ENCODE peak calls at places on chromosomes 16 and 17, in six cellular contexts. N, A, K, D, Y and T are unnamed samples.

GRCh38 chr16:1466968-1467521 is 7.8 kb downstream of the CLCN7 start:
- DNase-seq in N (no peak), A (no peak), K (no peak), D (no peak), Y (no peak), T (no peak)

GRCh38 chr16:89172901-89173628 is 1.5 kb downstream of the CDH15 start:
- DNase-seq in N (no peak), A (no peak), K (peak; percentile 14), D (no peak), Y (no peak), T (no peak)

GRCh38 chr17:48630925-48631692 is 5.0 kb upstream of the HOXB9 start:
- DNase-seq in N (no peak), A (no peak), K (no peak), D (no peak), Y (no peak), T (peak; percentile 81)

GRCh38 chr17:77769215-77769614 is 189.3 kb upstream of the TNRC6C start:
- DNase-seq in N (no peak), A (no peak), K (no peak), D (no peak), Y (no peak), T (no peak)

GRCh38 chr17:45132302-45132568 is at the start of gene PLCD3:
- DNase-seq in N (no peak), A (peak; percentile 63), K (no peak), D (no peak), Y (no peak), T (no peak)

GRCh38 chr17:68299817-68300216 is 8.5 kb downstream of the ARSG start:
- DNase-seq in N (no peak), A (no peak), K (no peak), D (no peak), Y (no peak), T (no peak)

GRCh38 chr16:5024632-5025031 is 9.1 kb downstream of the NAGPA start:
- DNase-seq in N (no peak), A (no peak), K (no peak), D (no peak), Y (peak; percentile 73), T (peak; percentile 44)

GRCh38 chr16:75246504-75247205 is 4.8 kb downstream of the BCAR1 start:
- DNase-seq in N (no peak), A (no peak), K (no peak), D (no peak), Y (no peak), T (no peak)

GRCh38 chr17:66799839-66800537 is 34.9 kb upstream of the CACNG5 start:
- DNase-seq in N (no peak), A (no peak), K (no peak), D (no peak), Y (no peak), T (peak; percentile 13)

GRCh38 chr17:67365762-67366192 is 600 bp downstream of the PSMD12 start:
- DNase-seq in N (no peak), A (no peak), K (no peak), D (no peak), Y (no peak), T (no peak)

GRCh38 chr16:89283449-89283848 is 65.9 kb downstream of the ZNF778 start:
- DNase-seq in N (no peak), A (no peak), K (no peak), D (no peak), Y (no peak), T (no peak)

GRCh38 chr16:12584488-12585233 is 219.0 kb downstream of the CPPED1 start:
- DNase-seq in N (no peak), A (no peak), K (no peak), D (no peak), Y (no peak), T (no peak)

GRCh38 chr17:81383504-81384421 is 11.5 kb upstream of the BAHCC1 start:
- DNase-seq in N (no peak), A (no peak), K (no peak), D (no peak), Y (no peak), T (no peak)

GRCh38 chr17:81382851-81383250 is 12.4 kb upstream of the BAHCC1 start:
- DNase-seq in N (no peak), A (no peak), K (no peak), D (no peak), Y (no peak), T (no peak)

GRCh38 chr17:81380682-81381518 is 14.4 kb upstream of the BAHCC1 start:
- DNase-seq in N (no peak), A (no peak), K (no peak), D (no peak), Y (no peak), T (no peak)

GRCh38 chr17:81380117-81380516 is 15.1 kb upstream of the BAHCC1 start:
- DNase-seq in N (no peak), A (no peak), K (no peak), D (no peak), Y (no peak), T (no peak)

DNA sequence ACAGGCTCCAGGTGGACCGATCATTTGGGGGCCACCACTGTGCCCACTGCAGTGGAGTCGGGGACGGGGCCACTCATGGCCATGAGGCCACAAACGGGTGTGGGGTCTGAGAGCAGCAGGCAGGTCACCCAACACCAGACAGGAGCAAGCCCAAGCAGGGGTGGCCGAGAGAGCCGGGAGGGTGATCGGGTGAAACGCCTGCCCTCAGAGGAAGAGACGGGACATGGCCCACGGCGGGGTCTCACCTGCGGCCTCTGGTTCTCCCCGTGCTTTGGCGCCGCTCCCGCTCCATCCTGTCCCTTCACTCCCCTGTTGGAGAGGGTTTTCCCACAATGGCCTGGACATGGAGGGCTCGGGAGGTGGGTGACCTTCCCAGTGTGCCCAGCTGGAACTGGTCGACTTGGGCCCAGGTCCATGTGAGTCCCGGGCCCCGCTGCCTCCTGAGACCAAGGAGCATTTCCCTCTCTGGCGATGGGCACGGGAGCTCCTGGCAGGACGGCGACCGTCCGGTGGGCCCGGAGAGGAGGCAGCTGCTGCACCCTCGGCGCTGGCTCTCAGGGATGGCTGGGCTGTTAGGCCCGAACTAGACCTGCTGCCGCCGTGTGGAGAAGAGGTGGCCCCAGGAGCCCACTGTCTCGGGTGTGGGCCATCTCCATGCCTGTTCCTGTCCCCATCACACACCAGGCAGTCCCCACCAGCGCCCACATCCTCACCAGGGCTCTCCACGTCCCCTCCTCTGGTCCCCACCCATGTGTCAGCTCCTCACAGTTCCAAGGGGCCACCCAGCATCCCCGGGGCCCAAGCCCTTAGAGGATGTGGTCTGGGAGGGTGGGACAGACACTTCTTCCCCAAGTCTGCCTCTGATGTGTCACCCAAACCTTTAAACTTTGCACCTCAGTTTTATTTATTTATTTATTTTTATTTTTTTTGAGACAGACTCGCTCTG is 13.4 kb upstream of the BAHCC1 start:
- DNase-seq in N (no peak), A (no peak), K (no peak), D (no peak), Y (no peak), T (no peak)
- H3K4me1 ChIP-seq in N (peaks cover 6% of the 10 kb centered on the region), A (peaks cover 17% of the 10 kb centered on the region), K (peaks cover 16% of the 10 kb centered on the region), D (peaks cover 11% of the 10 kb centered on the region), Y (peaks cover 24% of the 10 kb centered on the region), T (peaks cover 13% of the 10 kb centered on the region)

GRCh38 chr17:28230011-28230410 is 89.0 kb upstream of the TMEM97 start:
- DNase-seq in N (no peak), A (no peak), K (no peak), D (no peak), Y (no peak), T (no peak)
- H3K4me3 ChIP-seq in N (no peak overlapping the region), A (no peak overlapping the region), K (no peak overlapping the region), D (no peak overlapping the region), Y (no peak overlapping the region), T (no peak overlapping the region)

GRCh38 chr17:78933959-78934568 is 8.9 kb upstream of the TIMP2 start:
- DNase-seq in N (peak; percentile 52), A (peak; percentile 92), K (peak; percentile 85), D (peak; percentile 93), Y (peak; percentile 96), T (peak; percentile 90)
- TF ChIP-seq POLR2A in N (no peak), A (peak; percentile 33), K (no peak), D (no peak), Y (no peak), T (no peak)

DNA sequence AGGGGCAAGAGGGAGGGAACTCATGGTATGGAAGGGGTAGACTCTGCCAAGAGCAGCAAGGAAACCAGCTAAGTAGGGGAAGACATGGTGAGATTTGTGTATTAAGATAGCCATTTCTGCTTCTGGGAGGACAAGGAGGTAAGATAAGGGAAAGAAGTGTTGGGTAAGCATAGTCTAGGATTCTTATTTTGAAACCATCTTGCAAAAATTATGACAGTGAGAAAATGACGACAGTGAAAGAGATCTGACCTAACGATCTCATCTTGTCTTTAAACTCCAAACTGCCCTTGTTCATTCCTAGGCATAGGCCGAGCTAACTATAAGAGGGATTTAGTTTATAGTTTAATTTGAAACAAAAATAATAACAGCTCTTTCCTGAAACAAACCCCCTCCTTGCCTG is 5.6 kb upstream of the RBL2 start:
- DNase-seq in N (no peak), A (no peak), K (no peak), D (no peak), Y (no peak), T (no peak)
- H3K4me1 ChIP-seq in N (no peaks in the 10 kb centered on the region), A (no peaks in the 10 kb centered on the region), K (no peaks in the 10 kb centered on the region), D (peaks cover 2% of the 10 kb centered on the region), Y (peaks cover 4% of the 10 kb centered on the region), T (no peaks in the 10 kb centered on the region)

GRCh38 chr17:56910509-56911235 is 3.2 kb downstream of the TRIM25 start:
- DNase-seq in N (no peak), A (no peak), K (no peak), D (no peak), Y (no peak), T (no peak)
- H3K4me3 ChIP-seq in N (no peak overlapping the region), A (no peak overlapping the region), K (no peak overlapping the region), D (peak overlapping the region; percentile 10), Y (peak overlapping the region; percentile 90), T (no peak overlapping the region)

GRCh38 chr17:59329558-59330313 is 1.7 kb upstream of the YPEL2 start:
- DNase-seq in N (no peak), A (no peak), K (peak; percentile 60), D (peak; percentile 68), Y (peak; percentile 66), T (peak; percentile 66)
- TF ChIP-seq POLR2A in N (no peak), A (no peak), K (no peak), D (no peak), Y (no peak), T (no peak)